ENCODE peak calls at places on chromosome 16, in five cellular contexts. One of them, this sample, is unnamed.

GRCh38 chr16:19555938-19556778 is 655 bp downstream of the VPS35L start:
- DNase-seq in AG04450: no peak
- DNase-seq in BJ: no peak
- DNase-seq in tibial nerve: no peak
- DNase-seq in IMR-90: peak; percentile 26
- DNase-seq in this sample: peak; percentile 14

GRCh38 chr16:47852991-47853390 is 302.8 kb downstream of the ABCC12 start:
- DNase-seq in IMR-90: no peak
- DNase-seq in AG04450: no peak
- DNase-seq in tibial nerve: no peak
- DNase-seq in BJ: no peak
- DNase-seq in this sample: no peak

GRCh38 chr16:27383511-27384243 is 18.3 kb upstream of the IL21R start:
- DNase-seq in tibial nerve: no peak
- DNase-seq in BJ: no peak
- DNase-seq in AG04450: no peak
- DNase-seq in IMR-90: no peak
- DNase-seq in this sample: no peak

GRCh38 chr16:28140788-28141618 is 70.8 kb downstream of the XPO6 start:
- DNase-seq in BJ: no peak
- DNase-seq in AG04450: no peak
- DNase-seq in IMR-90: no peak
- DNase-seq in tibial nerve: no peak
- DNase-seq in this sample: no peak

GRCh38 chr16:17511340-17511739 is 40.6 kb upstream of the XYLT1 start:
- DNase-seq in IMR-90: peak; percentile 81
- DNase-seq in tibial nerve: peak; percentile 14
- DNase-seq in AG04450: peak; percentile 80
- DNase-seq in BJ: peak; percentile 87
- DNase-seq in this sample: no peak

GRCh38 chr16:72856797-72857196 is 191.1 kb downstream of the ZFHX3 start:
- DNase-seq in IMR-90: no peak
- DNase-seq in AG04450: no peak
- DNase-seq in BJ: no peak
- DNase-seq in tibial nerve: no peak
- DNase-seq in this sample: peak; percentile 38

GRCh38 chr16:19707699-19708497 is 10.1 kb downstream of the KNOP1 start:
- DNase-seq in BJ: no peak
- DNase-seq in tibial nerve: no peak
- DNase-seq in AG04450: no peak
- DNase-seq in IMR-90: no peak
- DNase-seq in this sample: no peak

GRCh38 chr16:46777804-46778203 is 29.7 kb upstream of the MYLK3 start:
- DNase-seq in BJ: no peak
- DNase-seq in IMR-90: no peak
- DNase-seq in AG04450: no peak
- DNase-seq in tibial nerve: no peak
- DNase-seq in this sample: no peak

GRCh38 chr16:2209258-2210008 is 1.2 kb downstream of the BRICD5 start:
- DNase-seq in BJ: no peak
- DNase-seq in IMR-90: no peak
- DNase-seq in AG04450: no peak
- DNase-seq in tibial nerve: no peak
- DNase-seq in this sample: no peak

GRCh38 chr16:90032664-90033346 is 13.5 kb upstream of the DBNDD1 start:
- DNase-seq in BJ: no peak
- DNase-seq in AG04450: peak; percentile 18
- DNase-seq in IMR-90: peak; percentile 65
- DNase-seq in tibial nerve: no peak
- DNase-seq in this sample: no peak

GRCh38 chr16:81164481-81164880 is 68.3 kb upstream of the GCSH start:
- DNase-seq in AG04450: no peak
- DNase-seq in BJ: no peak
- DNase-seq in tibial nerve: no peak
- DNase-seq in IMR-90: no peak
- DNase-seq in this sample: no peak

GRCh38 chr16:23905027-23905426 is 69.2 kb downstream of the PRKCB start:
- DNase-seq in BJ: peak; percentile 96
- DNase-seq in tibial nerve: no peak
- DNase-seq in IMR-90: peak; percentile 70
- DNase-seq in AG04450: peak; percentile 16
- DNase-seq in this sample: peak; percentile 39

GRCh38 chr16:17780181-17780580 is 309.4 kb upstream of the XYLT1 start:
- DNase-seq in IMR-90: peak; percentile 23
- DNase-seq in BJ: no peak
- DNase-seq in AG04450: no peak
- DNase-seq in tibial nerve: no peak
- DNase-seq in this sample: no peak

GRCh38 chr16:8935989-8936388 is 27.7 kb downstream of the USP7 start:
- DNase-seq in tibial nerve: no peak
- DNase-seq in IMR-90: no peak
- DNase-seq in AG04450: no peak
- DNase-seq in BJ: no peak
- DNase-seq in this sample: no peak

GRCh38 chr16:55842369-55843104 is 9.6 kb upstream of the CES1 start:
- DNase-seq in tibial nerve: peak; percentile 53
- DNase-seq in BJ: no peak
- DNase-seq in AG04450: peak; percentile 10
- DNase-seq in IMR-90: peak; percentile 45
- DNase-seq in this sample: peak; percentile 69

GRCh38 chr16:49755291-49755611 is 100.7 kb downstream of the ZNF423 start:
- DNase-seq in IMR-90: peak; percentile 12
- DNase-seq in AG04450: peak; percentile 3
- DNase-seq in tibial nerve: peak; percentile 53
- DNase-seq in BJ: no peak
- DNase-seq in this sample: peak; percentile 72
- TF ChIP-seq CTCF in IMR-90: peak; percentile 39
- TF ChIP-seq CTCF in AG04450: peak; percentile 49
- TF ChIP-seq CTCF in tibial nerve: peak; percentile 23
- TF ChIP-seq CTCF in BJ: peak; percentile 70
- TF ChIP-seq CTCF in this sample: peak; percentile 70

GRCh38 chr16:22055881-22056280 is 36.5 kb upstream of the VWA3A start:
- DNase-seq in IMR-90: no peak
- DNase-seq in tibial nerve: no peak
- DNase-seq in AG04450: no peak
- DNase-seq in BJ: no peak
- DNase-seq in this sample: peak; percentile 35
- TF ChIP-seq CTCF in IMR-90: no peak
- TF ChIP-seq CTCF in tibial nerve: no peak
- TF ChIP-seq CTCF in AG04450: no peak
- TF ChIP-seq CTCF in BJ: no peak
- TF ChIP-seq CTCF in this sample: peak; percentile 29

GRCh38 chr16:66274335-66275110 is 92.0 kb upstream of the CDH5 start:
- DNase-seq in BJ: no peak
- DNase-seq in tibial nerve: no peak
- DNase-seq in AG04450: no peak
- DNase-seq in IMR-90: peak; percentile 44
- DNase-seq in this sample: no peak

GRCh38 chr16:66278111-66278531 is 88.4 kb upstream of the CDH5 start:
- DNase-seq in tibial nerve: no peak
- DNase-seq in BJ: no peak
- DNase-seq in IMR-90: no peak
- DNase-seq in AG04450: no peak
- DNase-seq in this sample: no peak

GRCh38 chr16:66275795-66276428 is 90.6 kb upstream of the CDH5 start:
- DNase-seq in BJ: no peak
- DNase-seq in tibial nerve: peak; percentile 33
- DNase-seq in IMR-90: peak; percentile 76
- DNase-seq in AG04450: no peak
- DNase-seq in this sample: peak; percentile 87

GRCh38 chr16:66277311-66278070 is 89.0 kb upstream of the CDH5 start:
- DNase-seq in IMR-90: no peak
- DNase-seq in AG04450: no peak
- DNase-seq in tibial nerve: no peak
- DNase-seq in BJ: no peak
- DNase-seq in this sample: no peak

GRCh38 chr16:66278604-66279262 is 87.8 kb upstream of the CDH5 start:
- DNase-seq in IMR-90: no peak
- DNase-seq in tibial nerve: no peak
- DNase-seq in BJ: no peak
- DNase-seq in AG04450: no peak
- DNase-seq in this sample: no peak
- TF ChIP-seq CTCF in IMR-90: no peak
- TF ChIP-seq CTCF in tibial nerve: no peak
- TF ChIP-seq CTCF in BJ: no peak
- TF ChIP-seq CTCF in AG04450: no peak
- TF ChIP-seq CTCF in this sample: no peak

DNA sequence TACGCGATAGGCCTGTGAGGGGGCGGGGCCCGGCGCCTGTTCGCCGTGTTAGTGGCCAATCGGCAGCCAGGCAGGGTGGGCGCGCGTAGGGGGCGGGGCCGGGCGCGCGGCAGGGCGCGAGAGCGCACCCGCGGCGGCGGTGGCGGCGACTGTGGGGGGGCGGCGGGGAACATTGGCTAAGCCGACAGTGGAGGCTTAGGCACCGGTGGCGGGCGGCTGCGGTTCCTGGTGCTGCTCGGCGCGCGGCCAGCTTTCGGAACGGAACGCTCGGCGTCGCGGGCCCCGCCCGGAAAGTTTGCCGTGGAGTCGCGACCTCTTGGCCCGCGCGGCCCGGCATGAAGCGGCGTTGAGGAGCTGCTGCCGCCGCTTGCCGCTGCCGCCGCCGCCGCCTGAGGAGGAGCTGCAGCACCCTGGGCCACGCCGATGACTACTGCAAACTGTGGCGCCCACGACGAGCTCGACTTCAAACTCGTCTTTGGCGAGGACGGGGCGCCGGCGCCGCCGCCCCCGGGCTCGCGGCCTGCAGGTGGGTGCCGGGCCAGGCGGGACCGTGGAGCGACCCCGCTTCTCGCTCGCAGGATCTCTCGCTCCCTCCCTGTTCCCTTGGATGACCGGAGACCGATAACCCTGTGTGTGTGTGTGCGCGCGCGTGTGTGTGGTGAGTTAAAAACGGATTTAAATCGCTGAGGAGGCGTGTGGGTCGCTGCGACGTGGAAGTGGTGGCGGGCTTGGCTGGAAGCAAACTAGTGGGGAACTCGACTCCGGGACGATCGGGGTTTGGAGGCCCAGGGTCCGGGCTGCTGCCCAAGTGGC is at the start of gene NFATC3:
- DNase-seq in IMR-90: peak; percentile 94
- DNase-seq in BJ: peak; percentile 61
- DNase-seq in tibial nerve: peak; percentile 94
- DNase-seq in AG04450: peak; percentile 88
- DNase-seq in this sample: peak; percentile 98
- TF ChIP-seq CTCF in IMR-90: no peak
- TF ChIP-seq CTCF in BJ: no peak
- TF ChIP-seq CTCF in tibial nerve: no peak
- TF ChIP-seq CTCF in AG04450: no peak
- TF ChIP-seq CTCF in this sample: no peak

GRCh38 chr16:50676684-50677225 is 4.4 kb downstream of the SNX20 start:
- DNase-seq in IMR-90: no peak
- DNase-seq in AG04450: no peak
- DNase-seq in tibial nerve: no peak
- DNase-seq in BJ: no peak
- DNase-seq in this sample: no peak

GRCh38 chr16:50674831-50675230 is 6.3 kb downstream of the SNX20 start:
- DNase-seq in BJ: no peak
- DNase-seq in IMR-90: no peak
- DNase-seq in AG04450: no peak
- DNase-seq in tibial nerve: no peak
- DNase-seq in this sample: no peak

GRCh38 chr16:50679266-50679665 is 1.8 kb downstream of the SNX20 start:
- DNase-seq in AG04450: no peak
- DNase-seq in IMR-90: no peak
- DNase-seq in tibial nerve: no peak
- DNase-seq in BJ: no peak
- DNase-seq in this sample: peak; percentile 15

GRCh38 chr16:50675686-50676610 is 5.2 kb downstream of the SNX20 start:
- DNase-seq in IMR-90: no peak
- DNase-seq in tibial nerve: no peak
- DNase-seq in AG04450: no peak
- DNase-seq in BJ: no peak
- DNase-seq in this sample: no peak

GRCh38 chr16:50677351-50677750 is 3.8 kb downstream of the SNX20 start:
- DNase-seq in tibial nerve: no peak
- DNase-seq in IMR-90: no peak
- DNase-seq in BJ: no peak
- DNase-seq in AG04450: no peak
- DNase-seq in this sample: no peak
- TF ChIP-seq CTCF in tibial nerve: no peak
- TF ChIP-seq CTCF in IMR-90: peak; percentile 6
- TF ChIP-seq CTCF in BJ: peak; percentile 22
- TF ChIP-seq CTCF in AG04450: peak; percentile 12
- TF ChIP-seq CTCF in this sample: peak; percentile 37

DNA sequence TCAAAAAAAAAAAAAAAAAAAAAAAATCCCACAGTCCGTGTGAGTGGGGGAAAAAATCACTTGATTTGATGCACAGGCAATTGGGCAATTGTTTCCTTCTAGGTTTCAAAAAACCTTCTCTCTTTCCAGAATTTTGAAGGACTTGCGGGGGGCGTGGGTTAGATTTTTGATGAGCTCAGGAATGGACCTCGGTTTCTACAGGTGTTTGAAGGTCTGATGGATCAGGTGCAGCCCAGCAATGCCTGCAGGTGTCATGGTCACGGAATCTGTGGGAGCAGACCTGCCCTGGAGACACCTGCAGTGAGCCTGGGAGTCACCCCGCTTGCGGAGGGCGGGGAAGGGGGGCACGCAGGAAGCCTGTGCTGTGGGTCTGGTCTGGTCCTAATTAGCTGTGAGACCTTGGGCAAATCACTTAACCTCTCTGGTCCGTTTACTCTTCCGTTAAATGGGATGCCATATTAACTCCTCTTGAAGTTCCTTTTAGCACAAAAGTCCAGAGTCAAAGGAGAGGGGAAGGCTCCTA is 174.2 kb downstream of the IRF8 start:
- DNase-seq in BJ: no peak
- DNase-seq in AG04450: no peak
- DNase-seq in IMR-90: no peak
- DNase-seq in tibial nerve: no peak
- DNase-seq in this sample: no peak
- TF ChIP-seq CTCF in BJ: no peak
- TF ChIP-seq CTCF in AG04450: no peak
- TF ChIP-seq CTCF in IMR-90: no peak
- TF ChIP-seq CTCF in tibial nerve: no peak
- TF ChIP-seq CTCF in this sample: no peak

DNA sequence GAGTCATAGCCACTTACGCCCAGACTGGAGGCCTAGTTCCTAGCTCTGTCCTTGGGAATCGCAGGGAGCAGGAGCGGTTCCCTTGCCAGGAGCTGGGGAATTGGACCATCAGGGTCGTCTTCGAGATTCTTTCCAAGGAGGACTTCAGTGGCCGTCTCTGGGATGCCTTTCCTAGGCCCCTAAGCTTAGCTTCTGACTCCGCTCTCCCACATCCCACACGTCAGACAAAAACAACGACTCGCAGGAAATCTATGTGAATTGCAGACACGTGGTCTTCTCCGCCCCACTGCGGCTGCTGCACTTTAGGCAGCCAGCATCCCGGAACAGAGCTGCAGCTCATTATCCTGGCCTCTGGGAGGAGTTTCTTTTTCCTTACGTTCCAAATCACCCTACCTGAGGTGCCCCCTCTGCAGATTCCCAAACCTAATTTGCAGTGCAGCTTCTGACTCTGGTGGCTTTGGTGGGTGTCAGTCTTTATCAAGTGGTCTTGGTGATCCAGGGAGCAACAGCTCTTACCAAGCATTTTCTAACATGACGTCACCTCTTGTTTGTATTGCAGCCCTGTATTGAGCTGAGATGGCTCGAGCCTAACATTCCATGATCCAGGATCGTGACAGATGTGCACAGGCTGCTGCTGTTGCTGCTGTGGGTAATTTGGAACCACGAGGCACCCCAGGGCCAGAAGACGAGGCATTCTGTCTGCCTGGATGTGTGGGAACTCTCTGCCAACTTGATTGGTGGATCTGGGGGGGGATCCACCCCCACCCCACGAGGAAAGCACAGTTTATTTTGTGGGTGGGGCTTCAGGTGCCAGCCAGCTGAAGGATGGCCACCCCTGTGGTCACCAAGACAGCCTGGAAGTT is 1.1 kb downstream of the KATNB1 start:
- DNase-seq in BJ: peak; percentile 35
- DNase-seq in IMR-90: peak; percentile 87
- DNase-seq in AG04450: peak; percentile 71
- DNase-seq in tibial nerve: peak; percentile 25
- DNase-seq in this sample: peak; percentile 82
- TF ChIP-seq CTCF in BJ: peak; percentile 31
- TF ChIP-seq CTCF in IMR-90: peak; percentile 18
- TF ChIP-seq CTCF in AG04450: peak; percentile 6
- TF ChIP-seq CTCF in tibial nerve: no peak
- TF ChIP-seq CTCF in this sample: peak; percentile 9

This sample was measured in cardiac muscle cell.